ENCODE peak calls at places on chromosomes 3 and 15, in six cellular contexts. One of them, this sample, is unnamed.

GRCh38 chr3:128555098-128555825 is 62.3 kb upstream of the GATA2 start:
- DNase-seq in amniotic stem cell: no peak
- DNase-seq in stimulated activated CD8-positive, alpha-beta memory T cell treated with anti-CD3 and anti-CD28 coated beads, Interleukin-7, amount 100 ng/mL, for 24 hours: no peak
- DNase-seq in ELF-1: no peak
- DNase-seq in EL: no peak
- DNase-seq in HuH-7.5: no peak
- DNase-seq in this sample: no peak

GRCh38 chr15:32677238-32677750 is 35.8 kb downstream of the SCG5 start:
- DNase-seq in amniotic stem cell: no peak
- DNase-seq in stimulated activated CD8-positive, alpha-beta memory T cell treated with anti-CD3 and anti-CD28 coated beads, Interleukin-7, amount 100 ng/mL, for 24 hours: no peak
- DNase-seq in ELF-1: peak; percentile 64
- DNase-seq in EL: no peak
- DNase-seq in HuH-7.5: peak; percentile 36
- DNase-seq in this sample: no peak

GRCh38 chr15:90001062-90001682 is at the start of gene ZNF710:
- DNase-seq in amniotic stem cell: no peak
- DNase-seq in stimulated activated CD8-positive, alpha-beta memory T cell treated with anti-CD3 and anti-CD28 coated beads, Interleukin-7, amount 100 ng/mL, for 24 hours: no peak
- DNase-seq in ELF-1: peak; percentile 69
- DNase-seq in EL: peak; percentile 64
- DNase-seq in HuH-7.5: peak; percentile 90
- DNase-seq in this sample: peak; percentile 54

GRCh38 chr15:84921121-84921520 is 36.7 kb downstream of the SLC28A1 start:
- DNase-seq in amniotic stem cell: peak; percentile 24
- DNase-seq in stimulated activated CD8-positive, alpha-beta memory T cell treated with anti-CD3 and anti-CD28 coated beads, Interleukin-7, amount 100 ng/mL, for 24 hours: no peak
- DNase-seq in ELF-1: no peak
- DNase-seq in EL: peak; percentile 27
- DNase-seq in HuH-7.5: no peak
- DNase-seq in this sample: no peak

GRCh38 chr3:24237971-24238767 is 256.5 kb downstream of the THRB start:
- DNase-seq in amniotic stem cell: peak; percentile 57
- DNase-seq in stimulated activated CD8-positive, alpha-beta memory T cell treated with anti-CD3 and anti-CD28 coated beads, Interleukin-7, amount 100 ng/mL, for 24 hours: no peak
- DNase-seq in ELF-1: peak; percentile 74
- DNase-seq in EL: peak; percentile 95
- DNase-seq in HuH-7.5: peak; percentile 49
- DNase-seq in this sample: peak; percentile 53

GRCh38 chr3:148902173-148902791 is 37.2 kb downstream of the CPA3 start:
- DNase-seq in amniotic stem cell: no peak
- DNase-seq in stimulated activated CD8-positive, alpha-beta memory T cell treated with anti-CD3 and anti-CD28 coated beads, Interleukin-7, amount 100 ng/mL, for 24 hours: no peak
- DNase-seq in ELF-1: no peak
- DNase-seq in EL: peak; percentile 87
- DNase-seq in HuH-7.5: no peak
- DNase-seq in this sample: no peak

GRCh38 chr15:90249123-90249863 is at the start of gene TTLL13:
- DNase-seq in amniotic stem cell: peak; percentile 28
- DNase-seq in stimulated activated CD8-positive, alpha-beta memory T cell treated with anti-CD3 and anti-CD28 coated beads, Interleukin-7, amount 100 ng/mL, for 24 hours: peak; percentile 79
- DNase-seq in ELF-1: peak; percentile 97
- DNase-seq in EL: peak; percentile 89
- DNase-seq in HuH-7.5: peak; percentile 95
- DNase-seq in this sample: peak; percentile 98

GRCh38 chr3:76585794-76586392 is 454.0 kb upstream of the ROBO2 start:
- DNase-seq in amniotic stem cell: peak; percentile 25
- DNase-seq in stimulated activated CD8-positive, alpha-beta memory T cell treated with anti-CD3 and anti-CD28 coated beads, Interleukin-7, amount 100 ng/mL, for 24 hours: no peak
- DNase-seq in ELF-1: no peak
- DNase-seq in EL: no peak
- DNase-seq in HuH-7.5: no peak
- DNase-seq in this sample: no peak

GRCh38 chr3:150472421-150472820 is 64.3 kb downstream of the TSC22D2 start:
- DNase-seq in amniotic stem cell: no peak
- DNase-seq in stimulated activated CD8-positive, alpha-beta memory T cell treated with anti-CD3 and anti-CD28 coated beads, Interleukin-7, amount 100 ng/mL, for 24 hours: no peak
- DNase-seq in ELF-1: peak; percentile 53
- DNase-seq in EL: no peak
- DNase-seq in HuH-7.5: no peak
- DNase-seq in this sample: peak; percentile 50

GRCh38 chr15:36332301-36332700 is 247.1 kb upstream of the CDIN1 start:
- DNase-seq in amniotic stem cell: no peak
- DNase-seq in stimulated activated CD8-positive, alpha-beta memory T cell treated with anti-CD3 and anti-CD28 coated beads, Interleukin-7, amount 100 ng/mL, for 24 hours: no peak
- DNase-seq in ELF-1: no peak
- DNase-seq in EL: peak; percentile 80
- DNase-seq in HuH-7.5: no peak
- DNase-seq in this sample: no peak

GRCh38 chr3:60651799-60652198 is 599.5 kb downstream of the FHIT start:
- DNase-seq in amniotic stem cell: no peak
- DNase-seq in stimulated activated CD8-positive, alpha-beta memory T cell treated with anti-CD3 and anti-CD28 coated beads, Interleukin-7, amount 100 ng/mL, for 24 hours: no peak
- DNase-seq in ELF-1: no peak
- DNase-seq in EL: no peak
- DNase-seq in HuH-7.5: no peak
- DNase-seq in this sample: no peak

GRCh38 chr15:78934063-78935023 is 10.5 kb downstream of the CTSH start:
- DNase-seq in amniotic stem cell: no peak
- DNase-seq in stimulated activated CD8-positive, alpha-beta memory T cell treated with anti-CD3 and anti-CD28 coated beads, Interleukin-7, amount 100 ng/mL, for 24 hours: no peak
- DNase-seq in ELF-1: no peak
- DNase-seq in EL: no peak
- DNase-seq in HuH-7.5: no peak
- DNase-seq in this sample: no peak

GRCh38 chr3:145557405-145557804 is 603.6 kb downstream of the PLOD2 start:
- DNase-seq in amniotic stem cell: no peak
- DNase-seq in stimulated activated CD8-positive, alpha-beta memory T cell treated with anti-CD3 and anti-CD28 coated beads, Interleukin-7, amount 100 ng/mL, for 24 hours: no peak
- DNase-seq in ELF-1: peak; percentile 3
- DNase-seq in EL: no peak
- DNase-seq in HuH-7.5: no peak
- DNase-seq in this sample: no peak

GRCh38 chr15:57060799-57061198 is 142.4 kb downstream of the TCF12 start:
- DNase-seq in amniotic stem cell: peak; percentile 21
- DNase-seq in stimulated activated CD8-positive, alpha-beta memory T cell treated with anti-CD3 and anti-CD28 coated beads, Interleukin-7, amount 100 ng/mL, for 24 hours: no peak
- DNase-seq in ELF-1: no peak
- DNase-seq in EL: peak; percentile 87
- DNase-seq in HuH-7.5: no peak
- DNase-seq in this sample: no peak

GRCh38 chr3:29668233-29668632 is 387.4 kb downstream of the RBMS3 start:
- DNase-seq in amniotic stem cell: no peak
- DNase-seq in stimulated activated CD8-positive, alpha-beta memory T cell treated with anti-CD3 and anti-CD28 coated beads, Interleukin-7, amount 100 ng/mL, for 24 hours: no peak
- DNase-seq in ELF-1: peak; percentile 7
- DNase-seq in EL: no peak
- DNase-seq in HuH-7.5: no peak
- DNase-seq in this sample: peak; percentile 4

GRCh38 chr3:64859625-64860590 is 172.1 kb upstream of the ADAMTS9 start:
- DNase-seq in amniotic stem cell: no peak
- DNase-seq in stimulated activated CD8-positive, alpha-beta memory T cell treated with anti-CD3 and anti-CD28 coated beads, Interleukin-7, amount 100 ng/mL, for 24 hours: no peak
- DNase-seq in ELF-1: no peak
- DNase-seq in EL: no peak
- DNase-seq in HuH-7.5: no peak
- DNase-seq in this sample: no peak

GRCh38 chr15:25236143-25236860 is 202.5 kb downstream of the UBE3A start:
- DNase-seq in amniotic stem cell: no peak
- DNase-seq in stimulated activated CD8-positive, alpha-beta memory T cell treated with anti-CD3 and anti-CD28 coated beads, Interleukin-7, amount 100 ng/mL, for 24 hours: no peak
- DNase-seq in ELF-1: no peak
- DNase-seq in EL: no peak
- DNase-seq in HuH-7.5: no peak
- DNase-seq in this sample: no peak

GRCh38 chr3:129962600-129962999 is 11.9 kb upstream of the TRH start:
- DNase-seq in amniotic stem cell: no peak
- DNase-seq in stimulated activated CD8-positive, alpha-beta memory T cell treated with anti-CD3 and anti-CD28 coated beads, Interleukin-7, amount 100 ng/mL, for 24 hours: no peak
- DNase-seq in ELF-1: no peak
- DNase-seq in EL: no peak
- DNase-seq in HuH-7.5: no peak
- DNase-seq in this sample: no peak